ENCODE peak calls at places on chromosomes 3 and 15, in five cellular contexts. One of them, this sample, is unnamed. For H3K9me3, the result is how much of the 10 kb centered on the place peaks cover.

GRCh38 chr3:142577701-142578308 is 728 bp downstream of the ATR start:
- DNase-seq in NT2/D1: no peak
- DNase-seq in cardiac muscle cell: peak
- DNase-seq in CD4-positive, alpha-beta memory T cell: no peak
- DNase-seq in breast epithelium: no peak
- DNase-seq in this sample: no peak

GRCh38 chr15:61835476-61836106 is 224.7 kb downstream of the VPS13C start:
- DNase-seq in NT2/D1: peak
- DNase-seq in CD4-positive, alpha-beta memory T cell: no peak
- DNase-seq in breast epithelium: peak
- DNase-seq in cardiac muscle cell: peak
- DNase-seq in this sample: peak

GRCh38 chr15:96358006-96358794 is 27.7 kb downstream of the NR2F2 start:
- DNase-seq in CD4-positive, alpha-beta memory T cell: no peak
- DNase-seq in breast epithelium: no peak
- DNase-seq in NT2/D1: no peak
- DNase-seq in cardiac muscle cell: no peak
- DNase-seq in this sample: no peak

GRCh38 chr3:14935577-14936345 is 11.6 kb upstream of the NR2C2 start:
- DNase-seq in breast epithelium: no peak
- DNase-seq in CD4-positive, alpha-beta memory T cell: no peak
- DNase-seq in NT2/D1: no peak
- DNase-seq in cardiac muscle cell: no peak
- DNase-seq in this sample: no peak

GRCh38 chr3:197417896-197418618 is 119.6 kb upstream of the DLG1 start:
- DNase-seq in NT2/D1: peak
- DNase-seq in breast epithelium: no peak
- DNase-seq in CD4-positive, alpha-beta memory T cell: no peak
- DNase-seq in cardiac muscle cell: no peak
- DNase-seq in this sample: no peak

GRCh38 chr15:61118885-61119284 is 110.2 kb downstream of the RORA start:
- DNase-seq in cardiac muscle cell: peak
- DNase-seq in breast epithelium: no peak
- DNase-seq in CD4-positive, alpha-beta memory T cell: no peak
- DNase-seq in NT2/D1: peak
- DNase-seq in this sample: no peak

GRCh38 chr3:141071681-141072260 is 20.6 kb downstream of the SPSB4 start:
- DNase-seq in breast epithelium: no peak
- DNase-seq in CD4-positive, alpha-beta memory T cell: no peak
- DNase-seq in NT2/D1: no peak
- DNase-seq in cardiac muscle cell: no peak
- DNase-seq in this sample: no peak

GRCh38 chr15:99955181-99955525 is 221.9 kb upstream of the LYSMD4 start:
- DNase-seq in CD4-positive, alpha-beta memory T cell: no peak
- DNase-seq in cardiac muscle cell: no peak
- DNase-seq in breast epithelium: peak
- DNase-seq in NT2/D1: no peak
- DNase-seq in this sample: no peak

GRCh38 chr15:58021332-58022230 is 43.9 kb downstream of the ALDH1A2 start:
- DNase-seq in CD4-positive, alpha-beta memory T cell: no peak
- DNase-seq in NT2/D1: no peak
- DNase-seq in cardiac muscle cell: peak
- DNase-seq in breast epithelium: no peak
- DNase-seq in this sample: no peak

GRCh38 chr15:58026051-58026450 is 39.5 kb downstream of the ALDH1A2 start:
- DNase-seq in NT2/D1: no peak
- DNase-seq in cardiac muscle cell: no peak
- DNase-seq in breast epithelium: no peak
- DNase-seq in CD4-positive, alpha-beta memory T cell: no peak
- DNase-seq in this sample: no peak

DNA sequence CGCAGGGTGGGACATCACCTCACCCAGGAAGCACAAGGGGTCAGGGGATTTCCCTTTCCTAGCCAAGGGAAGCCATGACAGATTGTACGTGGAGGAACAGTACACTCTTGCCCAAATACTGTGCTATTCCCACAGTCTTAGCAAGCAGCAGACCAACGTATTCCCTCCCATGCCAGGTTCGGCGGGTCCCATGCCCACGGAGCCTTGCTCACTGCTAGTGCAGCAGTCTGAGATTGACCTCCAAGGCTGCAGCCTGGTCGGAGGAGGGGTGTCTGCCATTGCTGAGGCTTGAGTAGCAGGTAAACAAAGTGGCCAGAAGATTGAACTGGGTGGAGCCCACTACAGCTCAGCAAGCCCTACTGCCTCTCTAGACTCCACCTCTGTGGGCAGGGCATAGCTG is 39.0 kb downstream of the ALDH1A2 start:
- DNase-seq in cardiac muscle cell: no peak
- DNase-seq in CD4-positive, alpha-beta memory T cell: no peak
- DNase-seq in NT2/D1: no peak
- DNase-seq in breast epithelium: no peak
- DNase-seq in this sample: no peak
- H3K9me3 ChIP-seq in cardiac muscle cell: under half
- H3K9me3 ChIP-seq in CD4-positive, alpha-beta memory T cell: under half
- H3K9me3 ChIP-seq in NT2/D1: under half
- H3K9me3 ChIP-seq in breast epithelium: half or more
- H3K9me3 ChIP-seq in this sample: under half

DNA sequence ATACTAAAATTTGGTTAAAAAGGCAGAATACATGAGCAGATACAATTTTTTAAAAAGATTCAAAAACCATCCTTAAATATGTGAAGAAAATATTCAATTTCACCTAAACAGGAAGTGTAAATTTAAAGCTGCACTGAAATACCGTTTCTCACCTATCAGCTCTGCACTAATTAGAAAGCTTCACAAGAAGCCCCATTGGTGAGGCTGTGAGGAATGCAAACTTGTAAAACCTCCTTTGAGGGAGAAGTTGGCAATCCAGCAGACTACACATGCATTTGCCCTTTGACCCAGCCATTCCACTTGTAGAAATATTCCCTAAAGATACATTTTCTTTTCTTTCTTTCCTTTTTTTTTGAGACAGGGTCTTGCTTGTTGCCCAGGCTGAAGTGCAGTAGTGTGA is 18.8 kb downstream of the BLM start:
- DNase-seq in NT2/D1: no peak
- DNase-seq in breast epithelium: no peak
- DNase-seq in cardiac muscle cell: peak
- DNase-seq in CD4-positive, alpha-beta memory T cell: no peak
- DNase-seq in this sample: no peak
- H3K9me3 ChIP-seq in NT2/D1: under half
- H3K9me3 ChIP-seq in breast epithelium: under half
- H3K9me3 ChIP-seq in cardiac muscle cell: under half
- H3K9me3 ChIP-seq in CD4-positive, alpha-beta memory T cell: under half
- H3K9me3 ChIP-seq in this sample: under half

DNA sequence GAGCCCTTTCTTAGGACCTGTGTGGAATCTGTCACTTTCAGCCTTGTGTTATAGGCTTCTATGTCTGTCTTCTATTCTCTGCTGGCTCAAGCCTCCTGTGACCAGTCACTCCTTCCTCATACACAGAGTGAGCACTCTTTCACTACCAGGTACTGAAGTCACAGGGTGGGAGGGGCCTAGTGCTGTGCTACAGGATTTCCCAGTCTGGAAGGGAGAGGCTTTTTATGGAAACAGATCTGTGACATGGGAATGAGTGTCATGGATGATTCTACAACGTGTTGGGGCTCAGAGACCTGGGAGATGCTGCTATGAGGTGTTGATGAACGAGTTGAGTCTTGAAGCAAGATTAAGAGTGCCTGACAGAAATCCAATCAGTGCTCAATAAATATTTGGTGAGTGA is 100.5 kb downstream of the PDCD6IP start:
- DNase-seq in cardiac muscle cell: no peak
- DNase-seq in breast epithelium: no peak
- DNase-seq in CD4-positive, alpha-beta memory T cell: no peak
- DNase-seq in NT2/D1: no peak
- DNase-seq in this sample: no peak
- H3K9me3 ChIP-seq in cardiac muscle cell: under half
- H3K9me3 ChIP-seq in breast epithelium: under half
- H3K9me3 ChIP-seq in CD4-positive, alpha-beta memory T cell: under half
- H3K9me3 ChIP-seq in NT2/D1: under half
- H3K9me3 ChIP-seq in this sample: under half

GRCh38 chr15:27592036-27592725 is 506.9 kb downstream of the OCA2 start:
- DNase-seq in CD4-positive, alpha-beta memory T cell: no peak
- DNase-seq in NT2/D1: no peak
- DNase-seq in cardiac muscle cell: no peak
- DNase-seq in breast epithelium: no peak
- DNase-seq in this sample: no peak
- H3K9me3 ChIP-seq in CD4-positive, alpha-beta memory T cell: under half
- H3K9me3 ChIP-seq in NT2/D1: under half
- H3K9me3 ChIP-seq in cardiac muscle cell: under half
- H3K9me3 ChIP-seq in breast epithelium: under half
- H3K9me3 ChIP-seq in this sample: under half

GRCh38 chr15:88745075-88745474 is 58.2 kb upstream of the ACAN start:
- DNase-seq in breast epithelium: no peak
- DNase-seq in NT2/D1: no peak
- DNase-seq in cardiac muscle cell: peak
- DNase-seq in CD4-positive, alpha-beta memory T cell: no peak
- DNase-seq in this sample: no peak

GRCh38 chr15:88747626-88748025 is 55.6 kb upstream of the ACAN start:
- DNase-seq in NT2/D1: no peak
- DNase-seq in breast epithelium: no peak
- DNase-seq in cardiac muscle cell: no peak
- DNase-seq in CD4-positive, alpha-beta memory T cell: no peak
- DNase-seq in this sample: no peak

GRCh38 chr15:88748081-88748480 is 55.2 kb upstream of the ACAN start:
- DNase-seq in breast epithelium: no peak
- DNase-seq in cardiac muscle cell: no peak
- DNase-seq in NT2/D1: no peak
- DNase-seq in CD4-positive, alpha-beta memory T cell: no peak
- DNase-seq in this sample: no peak

GRCh38 chr15:88745696-88746095 is 57.5 kb upstream of the ACAN start:
- DNase-seq in cardiac muscle cell: peak
- DNase-seq in CD4-positive, alpha-beta memory T cell: no peak
- DNase-seq in NT2/D1: no peak
- DNase-seq in breast epithelium: no peak
- DNase-seq in this sample: no peak

GRCh38 chr15:88746451-88746850 is 56.8 kb upstream of the ACAN start:
- DNase-seq in cardiac muscle cell: no peak
- DNase-seq in CD4-positive, alpha-beta memory T cell: no peak
- DNase-seq in breast epithelium: no peak
- DNase-seq in NT2/D1: no peak
- DNase-seq in this sample: no peak
- H3K9me3 ChIP-seq in cardiac muscle cell: under half
- H3K9me3 ChIP-seq in CD4-positive, alpha-beta memory T cell: under half
- H3K9me3 ChIP-seq in breast epithelium: under half
- H3K9me3 ChIP-seq in NT2/D1: under half
- H3K9me3 ChIP-seq in this sample: under half

This sample was measured in T-helper 17 cell.